ENCODE peak calls at places on chromosome 15, in four cellular contexts. M, H, T and Y are unnamed samples.

GRCh38 chr15:40506964-40507571 is 36.3 kb downstream of the CHST14 start:
- DNase-seq in M (peak; percentile 31), H (peak; percentile 41), T (peak; percentile 81), Y (peak; percentile 82)

GRCh38 chr15:83372434-83372873 is 74.7 kb upstream of the SH3GL3 start:
- DNase-seq in H (no peak), T (no peak), M (no peak), Y (no peak)

GRCh38 chr15:42729409-42729808 is 7.5 kb downstream of the CDAN1 start:
- DNase-seq in T (no peak), H (no peak), M (no peak), Y (no peak)

GRCh38 chr15:55588070-55588817 is at the start of gene PYGO1:
- DNase-seq in H (no peak), M (peak; percentile 29), T (peak; percentile 54), Y (peak; percentile 66)

GRCh38 chr15:78996876-78997275 is 52.0 kb upstream of the CTSH start:
- DNase-seq in H (no peak), M (no peak), T (peak; percentile 58), Y (no peak)

GRCh38 chr15:23983500-23984259 is 296.6 kb upstream of the NDN start:
- DNase-seq in M (no peak), T (no peak), H (no peak), Y (no peak)

GRCh38 chr15:64149424-64150235 is 1.9 kb upstream of the SNX22 start:
- DNase-seq in H (no peak), M (no peak), T (peak; percentile 27), Y (peak; percentile 30)

GRCh38 chr15:54365001-54365400 is 386.8 kb downstream of the UNC13C start:
- DNase-seq in H (no peak), T (no peak), M (no peak), Y (no peak)

GRCh38 chr15:59940928-59941327 is 63.2 kb upstream of the FOXB1 start:
- DNase-seq in H (no peak), T (no peak), M (no peak), Y (no peak)

GRCh38 chr15:40042791-40043320 is 3.9 kb upstream of the SRP14 start:
- DNase-seq in T (no peak), M (no peak), H (no peak), Y (no peak)

GRCh38 chr15:78767331-78767951 is 43.8 kb downstream of the ADAMTS7 start:
- DNase-seq in H (no peak), M (no peak), T (peak; percentile 17), Y (no peak)

GRCh38 chr15:54580643-54581042 is 602.4 kb downstream of the UNC13C start:
- DNase-seq in H (no peak), M (no peak), T (no peak), Y (no peak)

GRCh38 chr15:59268199-59268979 is 61.7 kb downstream of the LDHAL6B start:
- DNase-seq in T (no peak), H (no peak), M (peak; percentile 22), Y (no peak)

GRCh38 chr15:48365575-48365974 is 34.3 kb downstream of the DUT start:
- DNase-seq in H (no peak), T (no peak), M (no peak), Y (no peak)